ENCODE peak calls at places on chromosomes 6 and 20, in nine cellular contexts. One of them, this sample, is unnamed.

GRCh38 chr6:33999567-33999966 is 146.3 kb downstream of the GRM4 start:
- DNase-seq in AG10803: no peak
- DNase-seq in germinal center: no peak
- DNase-seq in NCI-H1694 treated with DMSO at 0.1 percent for 48 hours: no peak
- DNase-seq in HCEC 1CT: no peak
- DNase-seq in amygdala: no peak
- DNase-seq in NCI-H1092 treated with DMSO at 0.1 percent for 48 hours: no peak
- DNase-seq in epithelial cell of prostate: no peak
- DNase-seq in fibroblast of the conjunctiva: no peak
- DNase-seq in this sample: no peak

GRCh38 chr6:99993533-99994251 is at the start of gene MCHR2:
- DNase-seq in amygdala: no peak
- DNase-seq in AG10803: no peak
- DNase-seq in epithelial cell of prostate: no peak
- DNase-seq in germinal center: no peak
- DNase-seq in NCI-H1092 treated with DMSO at 0.1 percent for 48 hours: no peak
- DNase-seq in fibroblast of the conjunctiva: no peak
- DNase-seq in HCEC 1CT: no peak
- DNase-seq in NCI-H1694 treated with DMSO at 0.1 percent for 48 hours: no peak
- DNase-seq in this sample: no peak

GRCh38 chr20:35315199-35316020 is 23.2 kb upstream of the FAM83C start:
- DNase-seq in epithelial cell of prostate: no peak
- DNase-seq in NCI-H1092 treated with DMSO at 0.1 percent for 48 hours: no peak
- DNase-seq in fibroblast of the conjunctiva: no peak
- DNase-seq in HCEC 1CT: peak; percentile 56
- DNase-seq in germinal center: no peak
- DNase-seq in amygdala: no peak
- DNase-seq in AG10803: peak; percentile 44
- DNase-seq in NCI-H1694 treated with DMSO at 0.1 percent for 48 hours: no peak
- DNase-seq in this sample: no peak

GRCh38 chr6:61886608-61887259 is 399.3 kb downstream of the KHDRBS2 start:
- DNase-seq in germinal center: no peak
- DNase-seq in epithelial cell of prostate: no peak
- DNase-seq in amygdala: no peak
- DNase-seq in AG10803: no peak
- DNase-seq in fibroblast of the conjunctiva: no peak
- DNase-seq in HCEC 1CT: no peak
- DNase-seq in NCI-H1694 treated with DMSO at 0.1 percent for 48 hours: no peak
- DNase-seq in NCI-H1092 treated with DMSO at 0.1 percent for 48 hours: no peak
- DNase-seq in this sample: no peak

GRCh38 chr20:20495719-20496474 is 128.0 kb downstream of the INSM1 start:
- DNase-seq in epithelial cell of prostate: no peak
- DNase-seq in NCI-H1092 treated with DMSO at 0.1 percent for 48 hours: no peak
- DNase-seq in AG10803: no peak
- DNase-seq in fibroblast of the conjunctiva: no peak
- DNase-seq in amygdala: no peak
- DNase-seq in HCEC 1CT: no peak
- DNase-seq in germinal center: no peak
- DNase-seq in NCI-H1694 treated with DMSO at 0.1 percent for 48 hours: no peak
- DNase-seq in this sample: no peak

GRCh38 chr6:44514576-44515193 is 127.2 kb downstream of the CDC5L start:
- DNase-seq in amygdala: no peak
- DNase-seq in fibroblast of the conjunctiva: no peak
- DNase-seq in HCEC 1CT: no peak
- DNase-seq in epithelial cell of prostate: no peak
- DNase-seq in NCI-H1694 treated with DMSO at 0.1 percent for 48 hours: no peak
- DNase-seq in AG10803: no peak
- DNase-seq in germinal center: no peak
- DNase-seq in NCI-H1092 treated with DMSO at 0.1 percent for 48 hours: no peak
- DNase-seq in this sample: no peak

GRCh38 chr6:126720326-126720725 is 380.4 kb downstream of the CENPW start:
- DNase-seq in fibroblast of the conjunctiva: no peak
- DNase-seq in NCI-H1092 treated with DMSO at 0.1 percent for 48 hours: no peak
- DNase-seq in AG10803: no peak
- DNase-seq in HCEC 1CT: peak; percentile 66
- DNase-seq in epithelial cell of prostate: no peak
- DNase-seq in NCI-H1694 treated with DMSO at 0.1 percent for 48 hours: no peak
- DNase-seq in germinal center: no peak
- DNase-seq in amygdala: no peak
- DNase-seq in this sample: no peak

GRCh38 chr6:57021086-57021720 is 25.3 kb upstream of the KIAA1586 start:
- DNase-seq in NCI-H1092 treated with DMSO at 0.1 percent for 48 hours: peak; percentile 45
- DNase-seq in NCI-H1694 treated with DMSO at 0.1 percent for 48 hours: peak; percentile 57
- DNase-seq in amygdala: no peak
- DNase-seq in HCEC 1CT: peak; percentile 66
- DNase-seq in AG10803: peak; percentile 59
- DNase-seq in epithelial cell of prostate: no peak
- DNase-seq in germinal center: peak; percentile 51
- DNase-seq in fibroblast of the conjunctiva: peak; percentile 38
- DNase-seq in this sample: peak; percentile 28

GRCh38 chr6:4901256-4902061 is 102.4 kb downstream of the RPP40 start:
- DNase-seq in epithelial cell of prostate: no peak
- DNase-seq in germinal center: no peak
- DNase-seq in AG10803: no peak
- DNase-seq in NCI-H1092 treated with DMSO at 0.1 percent for 48 hours: no peak
- DNase-seq in HCEC 1CT: no peak
- DNase-seq in amygdala: no peak
- DNase-seq in fibroblast of the conjunctiva: no peak
- DNase-seq in NCI-H1694 treated with DMSO at 0.1 percent for 48 hours: no peak
- DNase-seq in this sample: no peak

GRCh38 chr6:114712129-114712662 is 369.4 kb upstream of the HS3ST5 start:
- DNase-seq in NCI-H1092 treated with DMSO at 0.1 percent for 48 hours: no peak
- DNase-seq in NCI-H1694 treated with DMSO at 0.1 percent for 48 hours: no peak
- DNase-seq in amygdala: no peak
- DNase-seq in epithelial cell of prostate: no peak
- DNase-seq in fibroblast of the conjunctiva: no peak
- DNase-seq in germinal center: no peak
- DNase-seq in HCEC 1CT: no peak
- DNase-seq in AG10803: no peak
- DNase-seq in this sample: no peak

GRCh38 chr20:14790771-14791517 is 453.5 kb upstream of the FLRT3 start:
- DNase-seq in amygdala: no peak
- DNase-seq in HCEC 1CT: no peak
- DNase-seq in NCI-H1694 treated with DMSO at 0.1 percent for 48 hours: no peak
- DNase-seq in AG10803: peak; percentile 79
- DNase-seq in epithelial cell of prostate: no peak
- DNase-seq in germinal center: no peak
- DNase-seq in fibroblast of the conjunctiva: peak; percentile 20
- DNase-seq in NCI-H1092 treated with DMSO at 0.1 percent for 48 hours: peak; percentile 86
- DNase-seq in this sample: no peak

GRCh38 chr20:37357481-37358365 is 11.8 kb downstream of the SRC start:
- DNase-seq in epithelial cell of prostate: no peak
- DNase-seq in amygdala: no peak
- DNase-seq in NCI-H1092 treated with DMSO at 0.1 percent for 48 hours: no peak
- DNase-seq in AG10803: no peak
- DNase-seq in HCEC 1CT: no peak
- DNase-seq in germinal center: no peak
- DNase-seq in NCI-H1694 treated with DMSO at 0.1 percent for 48 hours: peak; percentile 13
- DNase-seq in fibroblast of the conjunctiva: no peak
- DNase-seq in this sample: peak; percentile 47

GRCh38 chr6:124009372-124009765 is 205.7 kb downstream of the NKAIN2 start:
- DNase-seq in epithelial cell of prostate: no peak
- DNase-seq in NCI-H1694 treated with DMSO at 0.1 percent for 48 hours: no peak
- DNase-seq in amygdala: no peak
- DNase-seq in HCEC 1CT: no peak
- DNase-seq in germinal center: no peak
- DNase-seq in fibroblast of the conjunctiva: no peak
- DNase-seq in NCI-H1092 treated with DMSO at 0.1 percent for 48 hours: no peak
- DNase-seq in AG10803: no peak
- DNase-seq in this sample: no peak

GRCh38 chr6:158860279-158860865 is 41.2 kb upstream of the EZR start:
- DNase-seq in HCEC 1CT: no peak
- DNase-seq in germinal center: no peak
- DNase-seq in NCI-H1092 treated with DMSO at 0.1 percent for 48 hours: no peak
- DNase-seq in fibroblast of the conjunctiva: no peak
- DNase-seq in amygdala: no peak
- DNase-seq in NCI-H1694 treated with DMSO at 0.1 percent for 48 hours: no peak
- DNase-seq in epithelial cell of prostate: no peak
- DNase-seq in AG10803: no peak
- DNase-seq in this sample: no peak

GRCh38 chr6:31572041-31572911 is at the start of gene LTA:
- DNase-seq in epithelial cell of prostate: no peak
- DNase-seq in AG10803: no peak
- DNase-seq in NCI-H1092 treated with DMSO at 0.1 percent for 48 hours: no peak
- DNase-seq in NCI-H1694 treated with DMSO at 0.1 percent for 48 hours: no peak
- DNase-seq in germinal center: peak; percentile 70
- DNase-seq in fibroblast of the conjunctiva: no peak
- DNase-seq in amygdala: no peak
- DNase-seq in HCEC 1CT: no peak
- DNase-seq in this sample: no peak

GRCh38 chr6:41767112-41767946 is 12.4 kb downstream of the FRS3 start:
- DNase-seq in fibroblast of the conjunctiva: peak; percentile 54
- DNase-seq in HCEC 1CT: no peak
- DNase-seq in NCI-H1694 treated with DMSO at 0.1 percent for 48 hours: no peak
- DNase-seq in germinal center: no peak
- DNase-seq in AG10803: peak; percentile 82
- DNase-seq in amygdala: no peak
- DNase-seq in epithelial cell of prostate: no peak
- DNase-seq in NCI-H1092 treated with DMSO at 0.1 percent for 48 hours: no peak
- DNase-seq in this sample: no peak

GRCh38 chr6:149236584-149236983 is 80.9 kb upstream of the TAB2 start:
- DNase-seq in germinal center: no peak
- DNase-seq in NCI-H1694 treated with DMSO at 0.1 percent for 48 hours: no peak
- DNase-seq in NCI-H1092 treated with DMSO at 0.1 percent for 48 hours: peak; percentile 84
- DNase-seq in AG10803: no peak
- DNase-seq in amygdala: no peak
- DNase-seq in fibroblast of the conjunctiva: peak; percentile 26
- DNase-seq in HCEC 1CT: no peak
- DNase-seq in epithelial cell of prostate: no peak
- DNase-seq in this sample: no peak

GRCh38 chr20:62739581-62740285 is 31.1 kb downstream of the NTSR1 start:
- DNase-seq in NCI-H1092 treated with DMSO at 0.1 percent for 48 hours: no peak
- DNase-seq in amygdala: no peak
- DNase-seq in fibroblast of the conjunctiva: no peak
- DNase-seq in AG10803: peak; percentile 47
- DNase-seq in NCI-H1694 treated with DMSO at 0.1 percent for 48 hours: peak; percentile 41
- DNase-seq in epithelial cell of prostate: no peak
- DNase-seq in HCEC 1CT: no peak
- DNase-seq in germinal center: peak; percentile 50
- DNase-seq in this sample: peak; percentile 76

GRCh38 chr6:168744866-168745265 is 303.9 kb downstream of the SMOC2 start:
- DNase-seq in germinal center: no peak
- DNase-seq in NCI-H1694 treated with DMSO at 0.1 percent for 48 hours: no peak
- DNase-seq in NCI-H1092 treated with DMSO at 0.1 percent for 48 hours: no peak
- DNase-seq in AG10803: no peak
- DNase-seq in epithelial cell of prostate: no peak
- DNase-seq in HCEC 1CT: no peak
- DNase-seq in fibroblast of the conjunctiva: no peak
- DNase-seq in amygdala: no peak
- DNase-seq in this sample: no peak

GRCh38 chr20:19376451-19376971 is 164.1 kb downstream of the SLC24A3 start:
- DNase-seq in epithelial cell of prostate: no peak
- DNase-seq in HCEC 1CT: no peak
- DNase-seq in NCI-H1092 treated with DMSO at 0.1 percent for 48 hours: no peak
- DNase-seq in amygdala: no peak
- DNase-seq in AG10803: no peak
- DNase-seq in fibroblast of the conjunctiva: no peak
- DNase-seq in germinal center: no peak
- DNase-seq in NCI-H1694 treated with DMSO at 0.1 percent for 48 hours: peak; percentile 12
- DNase-seq in this sample: no peak

GRCh38 chr20:34954905-34955231 is 738 bp downstream of the GSS start:
- DNase-seq in fibroblast of the conjunctiva: no peak
- DNase-seq in AG10803: peak; percentile 52
- DNase-seq in HCEC 1CT: peak; percentile 41
- DNase-seq in germinal center: no peak
- DNase-seq in epithelial cell of prostate: no peak
- DNase-seq in NCI-H1092 treated with DMSO at 0.1 percent for 48 hours: peak; percentile 70
- DNase-seq in amygdala: no peak
- DNase-seq in NCI-H1694 treated with DMSO at 0.1 percent for 48 hours: no peak
- DNase-seq in this sample: no peak

GRCh38 chr6:163892814-163893561 is 478.5 kb downstream of the QKI start:
- DNase-seq in NCI-H1092 treated with DMSO at 0.1 percent for 48 hours: no peak
- DNase-seq in AG10803: no peak
- DNase-seq in HCEC 1CT: no peak
- DNase-seq in amygdala: no peak
- DNase-seq in fibroblast of the conjunctiva: no peak
- DNase-seq in NCI-H1694 treated with DMSO at 0.1 percent for 48 hours: no peak
- DNase-seq in epithelial cell of prostate: no peak
- DNase-seq in germinal center: no peak
- DNase-seq in this sample: no peak

GRCh38 chr6:166307981-166308768 is at the start of gene PRR18:
- DNase-seq in HCEC 1CT: no peak
- DNase-seq in NCI-H1092 treated with DMSO at 0.1 percent for 48 hours: peak; percentile 62
- DNase-seq in fibroblast of the conjunctiva: no peak
- DNase-seq in NCI-H1694 treated with DMSO at 0.1 percent for 48 hours: no peak
- DNase-seq in amygdala: peak; percentile 65
- DNase-seq in AG10803: no peak
- DNase-seq in germinal center: peak; percentile 34
- DNase-seq in epithelial cell of prostate: no peak
- DNase-seq in this sample: no peak

This sample was measured in KG1.